ENCODE peak calls at places on chromosome 2, in four cellular contexts. H is K562, U is HepG2, X is GM12878. W is an unnamed sample.

GRCh38 chr2:19888831-19889230 is 13.0 kb downstream of the TTC32 start:
- DNase-seq in H (no peak), U (no peak), X (no peak), W (peak)

GRCh38 chr2:63698825-63699548 is 110.2 kb downstream of the MDH1 start:
- DNase-seq in H (peak), U (peak), X (no peak), W (peak)

GRCh38 chr2:133346654-133347053 is 221.6 kb downstream of the NCKAP5 start:
- DNase-seq in U (no peak), H (no peak), X (no peak), W (no peak)

GRCh38 chr2:67833632-67834031 is 229.2 kb downstream of the C1D start:
- DNase-seq in U (no peak), H (no peak), X (no peak), W (no peak)

GRCh38 chr2:236833501-236834186 is 252.0 kb upstream of the COPS8 start:
- DNase-seq in X (no peak), U (no peak), H (no peak), W (no peak)

GRCh38 chr2:188892632-188893031 is 81.5 kb upstream of the COL3A1 start:
- DNase-seq in U (no peak), H (no peak), X (no peak), W (no peak)

GRCh38 chr2:202822411-202822810 is 49.2 kb downstream of the ICA1L start:
- DNase-seq in X (no peak), H (no peak), U (no peak), W (no peak)

GRCh38 chr2:105744909-105745853 is at the start of gene NCK2:
- DNase-seq in H (peak), U (no peak), X (no peak), W (peak)

GRCh38 chr2:60472026-60472425 is 81.4 kb downstream of the BCL11A start:
- DNase-seq in H (no peak), X (no peak), U (no peak), W (no peak)

GRCh38 chr2:3805120-3805519 is 101.7 kb downstream of the DCDC2C start:
- DNase-seq in H (peak), X (no peak), U (peak), W (peak)

GRCh38 chr2:215439404-215439803 is 3.5 kb upstream of the FN1 start:
- DNase-seq in X (no peak), H (peak), U (no peak), W (no peak)

GRCh38 chr2:177332041-177332991 is 60.3 kb upstream of the AGPS start:
- DNase-seq in U (peak), H (peak), X (peak), W (peak)

GRCh38 chr2:202757339-202757738 is 114.2 kb downstream of the ICA1L start:
- DNase-seq in H (no peak), X (no peak), U (no peak), W (no peak)

GRCh38 chr2:54669677-54670484 is 53.6 kb upstream of the EML6 start:
- DNase-seq in X (no peak), U (peak), H (no peak), W (no peak)

GRCh38 chr2:127575185-127575765 is 39.8 kb downstream of the MYO7B start:
- DNase-seq in X (no peak), U (no peak), H (no peak), W (no peak)

GRCh38 chr2:211077216-211077764 is 520.9 kb downstream of the CPS1 start:
- DNase-seq in X (no peak), H (no peak), U (no peak), W (no peak)

GRCh38 chr2:44233450-44234128 is 41.7 kb upstream of the SLC3A1 start:
- DNase-seq in H (no peak), X (no peak), U (peak), W (no peak)

GRCh38 chr2:226726546-226726945 is 73.1 kb downstream of the IRS1 start:
- DNase-seq in H (no peak), X (no peak), U (no peak), W (no peak)

GRCh38 chr2:148594216-148594615 is 50.3 kb upstream of the EPC2 start:
- DNase-seq in U (no peak), X (no peak), H (no peak), W (no peak)

GRCh38 chr2:238568455-238569414 is 142.0 kb downstream of the ASB1 start:
- DNase-seq in X (no peak), H (no peak), U (no peak), W (no peak)

GRCh38 chr2:159795781-159796667 is 2.0 kb downstream of the CD302 start:
- DNase-seq in X (no peak), H (no peak), U (no peak), W (no peak)

GRCh38 chr2:159799833-159800232 is 1.8 kb upstream of the CD302 start:
- DNase-seq in X (no peak), H (no peak), U (peak), W (no peak)

GRCh38 chr2:159801925-159802324 is 3.9 kb upstream of the CD302 start:
- DNase-seq in X (no peak), H (no peak), U (no peak), W (no peak)

GRCh38 chr2:159798376-159798724 is 342 bp upstream of the CD302 start:
- DNase-seq in X (no peak), U (peak), H (no peak), W (no peak)

GRCh38 chr2:159797468-159798375 is at the start of gene CD302:
- DNase-seq in U (peak), X (no peak), H (peak), W (peak)
- TF ChIP-seq FOXK2 in U (no peak), X (no peak), H (no peak), W (no peak)

GRCh38 chr2:7430869-7431641 is 513.8 kb downstream of the RNF144A start:
- DNase-seq in H (no peak), U (no peak), X (no peak), W (no peak)
- TF ChIP-seq FOXM1 in H (no peak), U (no peak), X (no peak), W (no peak)

GRCh38 chr2:104046466-104046865 is 807.4 kb upstream of the POU3F3 start:
- DNase-seq in X (no peak), U (no peak), H (no peak), W (no peak)
- TF ChIP-seq FOXK2 in X (no peak), U (no peak), H (no peak), W (no peak)

DNA sequence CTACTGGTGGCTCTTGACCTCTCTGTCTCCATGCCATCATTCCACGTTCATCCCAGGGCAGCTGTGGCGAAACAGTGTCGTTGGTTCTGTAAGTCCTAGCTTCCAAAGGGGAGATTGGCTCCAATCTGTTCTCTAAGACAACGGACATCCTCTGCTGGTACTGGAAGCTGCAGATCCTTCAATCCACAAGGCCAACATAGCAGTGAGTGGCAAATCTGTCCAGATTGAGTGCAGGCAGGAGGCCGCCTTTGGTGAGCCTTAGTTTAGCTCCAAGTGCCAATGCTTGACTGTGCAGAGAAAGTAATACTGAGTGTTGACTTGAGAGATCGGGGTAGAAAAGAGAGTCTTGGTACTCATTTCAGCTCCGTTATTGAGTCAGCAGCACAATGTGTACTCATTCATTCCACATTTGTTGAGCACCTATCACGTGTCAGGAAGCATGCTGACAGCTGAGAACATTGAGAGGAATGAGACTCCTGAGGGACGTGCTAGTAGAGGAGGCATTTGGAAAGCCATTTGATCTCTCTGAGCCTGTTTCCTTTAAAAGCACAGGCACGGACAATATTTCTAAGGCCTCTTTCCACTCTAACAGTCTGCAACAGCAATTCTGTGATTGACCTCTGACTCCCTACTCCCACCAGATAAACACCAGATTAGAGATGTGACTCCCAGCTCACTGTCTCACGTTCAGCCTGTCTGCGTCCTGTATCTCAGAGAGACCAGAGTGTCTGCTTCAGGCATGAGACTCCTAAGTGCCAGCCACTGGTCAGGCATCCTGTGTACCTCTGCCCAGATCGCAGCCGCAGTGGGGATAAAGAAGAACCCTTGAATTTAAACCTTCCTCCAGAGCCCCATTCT is 306.0 kb downstream of the CLIP4 start:
- DNase-seq in X (no peak), H (no peak), U (no peak), W (no peak)
- TF ChIP-seq FOXM1 in X (no peak), H (no peak), U (no peak), W (no peak)

DNA sequence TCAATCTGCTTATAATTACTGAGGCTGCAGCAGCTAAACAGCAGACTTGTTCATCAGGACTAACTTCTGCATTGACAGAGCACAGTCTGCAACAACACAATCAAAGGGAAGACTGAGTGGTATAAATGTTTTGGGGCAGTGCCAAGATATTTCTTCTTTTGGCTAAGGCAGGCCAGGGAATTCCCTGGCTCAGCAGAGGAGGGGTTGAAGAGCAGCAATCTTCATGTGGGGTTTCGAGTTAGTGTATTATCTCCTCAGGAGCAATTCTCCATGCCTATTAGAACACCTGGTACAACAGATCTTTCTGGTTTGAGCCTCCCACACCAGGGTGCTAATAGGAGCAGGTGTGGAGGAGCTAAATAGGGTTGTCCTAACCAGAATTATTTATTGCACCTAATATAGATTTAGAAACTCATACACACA is 103.0 kb upstream of the STK17B start:
- DNase-seq in H (no peak), X (no peak), U (no peak), W (no peak)
- TF ChIP-seq FOXK2 in H (no peak), X (no peak), U (no peak), W (no peak)

DNA sequence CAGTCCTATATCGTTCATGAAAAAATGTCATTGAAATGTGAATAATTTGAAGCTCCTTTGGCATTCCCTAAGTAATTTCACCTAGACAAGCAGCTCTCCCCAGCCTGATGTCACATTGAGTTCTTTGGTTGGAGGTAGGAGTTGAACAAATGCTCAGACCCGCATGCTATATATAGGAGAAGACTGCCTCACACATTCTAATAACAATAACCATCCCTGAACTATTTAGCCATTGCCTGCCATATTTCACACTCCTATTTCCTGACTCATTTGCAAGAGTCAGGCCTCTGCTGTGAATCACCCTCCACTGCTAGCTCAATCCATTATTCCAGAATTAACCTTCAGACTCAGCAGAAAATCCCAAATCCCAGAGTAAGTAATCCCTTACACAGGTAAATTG is 256.6 kb upstream of the ACVR2A start:
- DNase-seq in U (no peak), H (no peak), X (no peak), W (no peak)
- TF ChIP-seq FOXM1 in U (no peak), H (no peak), X (no peak), W (no peak)

DNA sequence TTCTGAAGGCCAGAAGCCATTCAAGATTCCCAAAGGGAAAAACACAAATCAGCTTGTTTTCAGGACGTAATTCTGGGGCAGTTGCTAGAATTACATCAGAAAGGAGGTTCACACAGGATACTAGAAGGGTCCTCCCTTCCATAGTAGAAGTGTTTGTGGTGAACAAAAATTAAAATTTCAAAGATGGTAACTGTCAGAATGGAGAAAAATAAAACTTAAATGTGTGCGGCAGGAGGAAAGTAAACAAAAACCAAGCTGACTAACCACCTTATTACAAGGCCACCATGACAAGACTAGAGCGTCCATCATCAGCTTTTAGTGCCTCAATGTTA is 9.7 kb upstream of the TPRKB start:
- DNase-seq in H (no peak), X (no peak), U (no peak), W (no peak)
- TF ChIP-seq FOXK2 in H (no peak), X (no peak), U (no peak), W (no peak)

GRCh38 chr2:173202570-173202969 is 126.9 kb downstream of the MAP3K20 start:
- DNase-seq in U (no peak), X (no peak), H (no peak), W (no peak)

GRCh38 chr2:173204316-173204715 is 128.7 kb downstream of the MAP3K20 start:
- DNase-seq in H (no peak), X (no peak), U (no peak), W (no peak)

GRCh38 chr2:173210270-173211196 is 134.9 kb downstream of the MAP3K20 start:
- DNase-seq in X (peak), U (peak), H (peak), W (peak)

DNA sequence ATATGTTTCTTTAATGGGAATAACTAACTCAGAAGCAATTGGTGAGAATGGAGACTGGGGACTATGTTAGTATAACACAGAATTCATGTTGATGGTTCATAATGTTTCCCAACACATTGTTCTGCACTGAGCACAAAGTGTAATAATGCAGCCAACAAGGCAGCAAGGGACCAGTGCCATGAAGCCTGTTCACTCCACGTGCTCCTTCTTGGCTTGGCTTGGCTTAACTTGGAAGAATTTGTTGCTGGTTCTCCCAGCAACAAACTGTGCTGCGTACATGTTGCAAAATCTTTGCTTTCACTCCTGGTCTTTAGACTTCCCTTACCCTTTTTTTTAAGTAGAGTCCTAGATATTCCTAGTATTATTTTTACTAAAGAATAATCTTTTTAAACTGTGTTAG is 129.7 kb downstream of the MAP3K20 start:
- DNase-seq in X (no peak), H (no peak), U (no peak), W (no peak)
- TF ChIP-seq FOXM1 in X (no peak), H (no peak), U (no peak), W (no peak)

W was measured in HEK293T.